ENCODE peak calls at places on chromosomes 1 and 21, in six cellular contexts. P is lower lobe of right lung, Y is right atrium auricular region, O is progenitor cell of endocrine pancreas, U is AG10803, H is AG04450. L is an unnamed sample.

GRCh38 chr1:202200669-202201068 is 7.1 kb downstream of the LGR6 start:
- DNase-seq in P (no peak), Y (no peak), O (no peak), U (no peak), H (no peak), L (no peak)

GRCh38 chr21:35611752-35612151 is 448.6 kb downstream of the SETD4 start:
- DNase-seq in P (no peak), Y (no peak), O (no peak), U (peak), H (no peak), L (no peak)

GRCh38 chr1:54168206-54168965 is 15.6 kb upstream of the CDCP2 start:
- DNase-seq in P (no peak), Y (no peak), O (no peak), U (no peak), H (no peak), L (no peak)

GRCh38 chr1:201217146-201217545 is 26.5 kb downstream of the IGFN1 start:
- DNase-seq in P (no peak), Y (peak), O (no peak), U (no peak), H (no peak), L (peak)

GRCh38 chr1:213250041-213250440 is 199.0 kb downstream of the RPS6KC1 start:
- DNase-seq in P (no peak), Y (no peak), O (no peak), U (no peak), H (no peak), L (no peak)

GRCh38 chr1:162059721-162060120 is 9.8 kb upstream of the NOS1AP start:
- DNase-seq in P (no peak), Y (no peak), O (no peak), U (no peak), H (no peak), L (no peak)

GRCh38 chr1:23911924-23912323 is 1.2 kb downstream of the CNR2 start:
- DNase-seq in P (no peak), Y (no peak), O (no peak), U (no peak), H (no peak), L (no peak)

GRCh38 chr1:143720087-143721023 is 251.4 kb downstream of the FAM72C start:
- DNase-seq in P (peak), Y (no peak), O (peak), U (no peak), H (no peak), L (peak)

GRCh38 chr1:21022279-21023040 is 154.2 kb downstream of the EIF4G3 start:
- DNase-seq in P (no peak), Y (peak), O (no peak), U (peak), H (peak), L (no peak)

GRCh38 chr1:25030674-25031589 is 100.9 kb upstream of the RUNX3 start:
- DNase-seq in P (no peak), Y (no peak), O (no peak), U (no peak), H (no peak), L (no peak)

GRCh38 chr21:42781981-42782722 is 97.2 kb downstream of the WDR4 start:
- DNase-seq in P (no peak), Y (no peak), O (no peak), U (no peak), H (no peak), L (no peak)

GRCh38 chr1:156936721-156937220 is 16.3 kb downstream of the LRRC71 start:
- DNase-seq in P (no peak), Y (no peak), O (no peak), U (no peak), H (no peak), L (no peak)

GRCh38 chr1:151756291-151756690 is 7.0 kb downstream of the MRPL9 start:
- DNase-seq in P (no peak), Y (no peak), O (no peak), U (peak), H (no peak), L (no peak)

GRCh38 chr1:110425196-110425595 is 17.7 kb upstream of the LAMTOR5 start:
- DNase-seq in P (no peak), Y (no peak), O (no peak), U (no peak), H (no peak), L (no peak)

GRCh38 chr1:14011132-14011531 is 311.1 kb downstream of the PRDM2 start:
- DNase-seq in P (no peak), Y (no peak), O (no peak), U (no peak), H (no peak), L (no peak)

GRCh38 chr1:12615166-12615915 is 2.7 kb downstream of the DHRS3 start:
- DNase-seq in P (no peak), Y (no peak), O (no peak), U (peak), H (no peak), L (no peak)

GRCh38 chr1:172399369-172400072 is 21.0 kb upstream of the C1orf105 start:
- DNase-seq in P (no peak), Y (peak), O (no peak), U (peak), H (peak), L (no peak)

GRCh38 chr1:88014126-88014525 is 669.9 kb upstream of the PKN2 start:
- DNase-seq in P (no peak), Y (no peak), O (no peak), U (no peak), H (no peak), L (no peak)

GRCh38 chr21:37043818-37044217 is 29.1 kb downstream of the PIGP start:
- DNase-seq in P (no peak), Y (no peak), O (no peak), U (no peak), H (no peak), L (peak)

GRCh38 chr1:87333692-87334347 is 5.1 kb downstream of the LMO4 start:
- DNase-seq in P (no peak), Y (no peak), O (no peak), U (no peak), H (no peak), L (no peak)

GRCh38 chr1:69263982-69264381 is 303.7 kb upstream of the LRRC7 start:
- DNase-seq in P (no peak), Y (no peak), O (no peak), U (no peak), H (no peak), L (no peak)

GRCh38 chr1:9996624-9997582 is at the start of gene RBP7:
- DNase-seq in P (peak), Y (no peak), O (peak), U (no peak), H (no peak), L (peak)

GRCh38 chr1:206694151-206694550 is 9.4 kb downstream of the MAPKAPK2 start:
- DNase-seq in P (no peak), Y (no peak), O (no peak), U (no peak), H (no peak), L (no peak)

GRCh38 chr1:3012511-3013291 is 8.6 kb upstream of the ACTRT2 start:
- DNase-seq in P (peak), Y (no peak), O (peak), U (no peak), H (no peak), L (peak)

GRCh38 chr1:112702067-112702395 is 4.9 kb downstream of the RHOC start:
- DNase-seq in P (no peak), Y (no peak), O (no peak), U (no peak), H (no peak), L (no peak)

GRCh38 chr1:201260236-201260591 is 23.1 kb upstream of the PKP1 start:
- DNase-seq in P (no peak), Y (no peak), O (no peak), U (peak), H (no peak), L (no peak)

GRCh38 chr1:53554592-53555305 is 95.5 kb downstream of the DMRTB1 start:
- DNase-seq in P (peak), Y (no peak), O (no peak), U (no peak), H (no peak), L (no peak)

GRCh38 chr1:99170516-99170915 is 93.8 kb upstream of the PLPPR4 start:
- DNase-seq in P (no peak), Y (no peak), O (no peak), U (no peak), H (no peak), L (no peak)

GRCh38 chr1:226485192-226485591 is 63.4 kb upstream of the STUM start:
- DNase-seq in P (no peak), Y (no peak), O (no peak), U (no peak), H (no peak), L (no peak)

GRCh38 chr1:51313961-51314777 is 16.2 kb downstream of the TTC39A start:
- DNase-seq in P (peak), Y (no peak), O (no peak), U (peak), H (peak), L (no peak)

GRCh38 chr1:246004281-246004680 is 502.8 kb downstream of the SMYD3 start:
- DNase-seq in P (no peak), Y (no peak), O (no peak), U (no peak), H (no peak), L (no peak)

GRCh38 chr1:171935086-171935485 is 93.8 kb downstream of the DNM3 start:
- DNase-seq in P (no peak), Y (no peak), O (no peak), U (no peak), H (no peak), L (no peak)

GRCh38 chr1:187336769-187337168 is 508.0 kb downstream of the PLA2G4A start:
- DNase-seq in P (no peak), Y (no peak), O (no peak), U (no peak), H (no peak), L (no peak)

GRCh38 chr1:31723828-31724359 is 20.1 kb upstream of the COL16A1 start:
- DNase-seq in P (peak), Y (peak), O (peak), U (peak), H (no peak), L (peak)

GRCh38 chr1:1374861-1375662 is at the start of gene AURKAIP1:
- DNase-seq in P (peak), Y (peak), O (peak), U (peak), H (peak), L (peak)
- TF ChIP-seq CTCF in P (peak), Y (peak), O (peak), U (peak), H (peak), L (no peak)

GRCh38 chr1:235781807-235782206 is 84.9 kb downstream of the LYST start:
- DNase-seq in P (no peak), Y (no peak), O (no peak), U (peak), H (no peak), L (no peak)

GRCh38 chr1:235779770-235780169 is 86.9 kb downstream of the LYST start:
- DNase-seq in P (no peak), Y (no peak), O (no peak), U (no peak), H (no peak), L (no peak)

GRCh38 chr1:235784950-235785349 is 81.8 kb downstream of the LYST start:
- DNase-seq in P (no peak), Y (no peak), O (no peak), U (no peak), H (no peak), L (no peak)

DNA sequence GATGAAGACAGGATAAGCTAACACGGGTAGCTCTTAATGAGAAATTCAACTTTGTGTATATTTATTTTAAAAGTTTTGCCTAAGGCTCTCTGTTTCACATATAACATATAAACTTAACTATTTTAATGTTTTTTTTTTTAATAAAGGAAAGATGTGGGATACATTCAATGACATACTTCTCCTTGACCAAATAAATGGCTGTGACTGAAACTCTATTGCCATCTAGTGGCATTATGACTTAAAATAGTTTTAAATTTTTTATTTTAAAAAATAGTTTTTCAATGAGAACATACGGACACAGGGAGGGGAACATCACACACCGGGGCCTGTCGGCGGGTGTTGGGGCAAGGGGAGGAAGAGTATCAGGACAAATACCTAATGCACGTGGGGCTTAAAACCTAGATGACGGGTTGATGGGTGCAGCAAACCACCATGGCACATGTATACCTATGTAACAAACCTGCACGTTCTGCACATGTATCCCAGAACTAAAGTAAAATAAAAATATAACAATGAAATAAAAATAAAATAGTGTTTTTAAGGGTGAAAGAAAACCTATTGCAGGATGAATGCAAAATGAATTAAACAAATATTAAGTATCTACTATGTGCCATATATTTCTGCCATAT is 83.4 kb downstream of the LYST start:
- DNase-seq in P (no peak), Y (no peak), O (no peak), U (peak), H (peak), L (no peak)
- TF ChIP-seq CTCF in P (peak), Y (peak), O (peak), U (peak), H (peak), L (peak)

DNA sequence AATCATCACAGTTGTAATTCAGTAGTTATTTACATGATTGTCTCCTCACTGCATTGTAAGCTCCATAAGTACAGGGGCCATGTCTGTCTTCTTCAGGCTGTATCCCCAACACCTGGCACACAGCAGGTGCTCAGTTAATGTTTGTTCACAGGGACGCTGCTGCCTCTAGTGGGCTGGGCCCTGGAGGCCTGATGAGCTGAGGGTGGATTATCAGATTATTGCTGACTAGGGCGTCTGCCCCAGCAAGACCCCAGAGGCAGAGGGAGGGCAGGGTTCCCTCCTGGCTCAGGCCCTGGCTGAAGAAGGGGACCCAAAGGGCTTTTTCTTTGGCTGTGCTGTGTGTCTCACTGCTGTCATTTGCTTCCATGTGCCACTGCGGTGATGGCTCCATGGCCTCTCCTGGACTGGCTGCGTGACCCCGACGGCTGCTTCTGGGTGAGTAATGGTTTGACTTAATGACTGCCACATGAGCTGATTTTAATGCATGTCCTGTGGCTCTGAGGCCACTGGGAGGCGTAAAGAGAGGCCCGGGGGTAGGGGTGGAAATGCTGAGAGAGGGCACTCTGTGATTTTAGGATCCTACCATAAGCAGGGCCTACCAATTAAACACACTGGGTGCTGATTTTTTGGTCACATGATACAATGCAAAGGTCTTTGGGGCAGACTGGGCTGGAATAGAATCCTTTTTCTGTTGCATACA is 20.8 kb upstream of the EPB41 start:
- DNase-seq in P (no peak), Y (no peak), O (no peak), U (peak), H (no peak), L (no peak)
- TF ChIP-seq CTCF in P (no peak), Y (no peak), O (peak), U (peak), H (peak), L (no peak)

GRCh38 chr21:45357436-45358260 is 47.3 kb upstream of the COL18A1 start:
- DNase-seq in P (peak), Y (peak), O (no peak), U (peak), H (no peak), L (no peak)
- TF ChIP-seq CTCF in P (no peak), Y (no peak), O (peak), U (no peak), H (peak), L (no peak)

DNA sequence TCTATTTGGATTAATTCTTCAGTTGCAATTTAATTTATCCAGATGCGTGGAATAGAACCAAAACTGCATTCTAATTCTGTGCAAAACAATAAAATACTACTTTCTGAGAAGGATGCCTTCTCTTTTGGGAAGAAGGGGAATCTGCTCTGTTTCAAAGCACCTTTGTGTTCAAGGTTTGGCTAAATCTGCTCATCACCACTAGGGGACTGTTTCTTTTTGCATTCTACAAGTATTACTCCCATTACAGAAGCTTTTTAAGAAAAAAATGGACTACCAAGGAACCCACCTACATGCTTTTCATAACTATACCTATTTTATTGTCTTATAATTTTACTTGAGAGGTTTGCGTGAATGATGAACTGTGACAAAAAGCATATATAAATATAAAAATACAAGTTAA is 18.2 kb downstream of the MRPS6 start:
- DNase-seq in P (no peak), Y (no peak), O (no peak), U (no peak), H (no peak), L (no peak)
- TF ChIP-seq CTCF in P (no peak), Y (peak), O (peak), U (peak), H (peak), L (peak)

DNA sequence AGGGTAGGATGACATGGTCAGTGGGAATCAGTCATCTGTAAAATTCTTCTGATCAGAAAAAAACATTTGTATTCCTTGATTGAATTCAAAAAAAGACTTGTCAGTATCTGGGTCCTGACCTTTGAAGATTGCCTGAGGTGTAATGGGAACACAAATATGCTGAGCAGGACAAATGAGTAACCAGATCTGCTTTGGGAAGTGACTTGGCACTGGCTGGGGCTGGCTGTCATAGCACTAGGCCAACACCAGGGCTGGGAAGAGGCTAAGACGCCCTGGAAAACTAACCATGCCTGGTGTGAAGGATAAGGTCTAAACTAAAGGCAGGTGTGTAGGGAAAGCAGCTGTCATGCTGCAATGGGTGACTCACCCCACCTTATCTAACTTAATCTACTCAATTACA is 452.9 kb upstream of the BEND5 start:
- DNase-seq in P (no peak), Y (no peak), O (no peak), U (no peak), H (no peak), L (no peak)
- TF ChIP-seq CTCF in P (no peak), Y (no peak), O (no peak), U (no peak), H (no peak), L (no peak)

GRCh38 chr1:231209531-231209930 is 31.5 kb upstream of the GNPAT start:
- DNase-seq in P (no peak), Y (no peak), O (no peak), U (no peak), H (no peak), L (no peak)

GRCh38 chr1:231210126-231210525 is 30.9 kb upstream of the GNPAT start:
- DNase-seq in P (no peak), Y (no peak), O (no peak), U (no peak), H (no peak), L (no peak)

GRCh38 chr1:231203259-231204057 is 37.6 kb upstream of the GNPAT start:
- DNase-seq in P (no peak), Y (no peak), O (no peak), U (no peak), H (no peak), L (no peak)

GRCh38 chr1:231208980-231209379 is 32.0 kb upstream of the GNPAT start:
- DNase-seq in P (no peak), Y (no peak), O (no peak), U (no peak), H (no peak), L (no peak)

GRCh38 chr1:231206856-231207255 is 34.2 kb upstream of the GNPAT start:
- DNase-seq in P (no peak), Y (no peak), O (no peak), U (no peak), H (no peak), L (no peak)
- TF ChIP-seq CTCF in P (no peak), Y (no peak), O (no peak), U (no peak), H (no peak), L (no peak)

DNA sequence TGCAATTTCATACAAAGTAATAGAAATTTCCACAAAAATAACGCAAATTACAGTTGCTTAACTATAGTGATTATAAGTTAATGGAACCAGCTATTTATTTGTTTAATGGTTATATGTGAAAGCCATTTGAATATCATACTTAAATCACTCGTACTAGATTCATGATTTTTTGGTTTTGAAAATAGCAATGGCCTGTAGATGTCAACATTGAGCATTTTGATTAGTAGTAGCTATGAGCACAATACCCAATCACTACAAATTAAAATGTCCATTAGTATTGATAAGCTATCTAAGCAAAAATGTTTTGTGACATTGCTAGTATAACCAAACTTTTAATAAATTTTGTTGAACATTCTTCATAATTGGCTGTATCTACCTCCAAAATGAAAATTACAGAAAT is 10.0 kb downstream of the COL24A1 start:
- DNase-seq in P (no peak), Y (no peak), O (no peak), U (no peak), H (no peak), L (no peak)
- TF ChIP-seq CTCF in P (no peak), Y (no peak), O (no peak), U (peak), H (no peak), L (no peak)

GRCh38 chr1:215672482-215672881 is 105.4 kb downstream of the KCTD3 start:
- DNase-seq in P (no peak), Y (no peak), O (no peak), U (peak), H (no peak), L (no peak)
- TF ChIP-seq CTCF in P (no peak), Y (no peak), O (peak), U (no peak), H (peak), L (no peak)

L was measured in endothelial cell.